ENCODE peak calls at places on chromosomes 3 and 15, in six cellular contexts. V is CD8-positive, alpha-beta memory T cell; T is T-helper 2 cell; S is heart right ventricle; E is stromal cell of bone marrow; F is LoVo. D is an unnamed sample.

GRCh38 chr15:96699871-96700401 is 369.4 kb downstream of the NR2F2 start:
- DNase-seq in T (no peak), V (no peak), F (no peak), S (no peak), E (no peak), D (no peak)

GRCh38 chr3:138578961-138579574 is 15.0 kb downstream of the CEP70 start:
- DNase-seq in E (no peak), V (no peak), F (no peak), T (peak), S (no peak), D (no peak)

GRCh38 chr3:174441588-174442316 is 417.4 kb upstream of the NAALADL2 start:
- DNase-seq in F (no peak), T (no peak), E (peak), V (no peak), S (no peak), D (peak)

GRCh38 chr3:38129058-38129457 is 7.9 kb downstream of the ACAA1 start:
- DNase-seq in V (no peak), T (no peak), F (no peak), S (no peak), E (no peak), D (no peak)

GRCh38 chr3:108271626-108272025 is 24.7 kb upstream of the HHLA2 start:
- DNase-seq in V (no peak), S (no peak), T (no peak), E (no peak), F (no peak), D (no peak)

GRCh38 chr3:194121881-194122280 is 14.1 kb upstream of the HES1 start:
- DNase-seq in V (no peak), T (no peak), F (peak), E (no peak), S (no peak), D (no peak)

GRCh38 chr15:89416339-89417183 is 79.8 kb downstream of the RHCG start:
- DNase-seq in S (peak), F (peak), T (peak), V (peak), E (peak), D (no peak)

GRCh38 chr15:34795267-34796081 is at the start of gene ACTC1:
- DNase-seq in V (no peak), F (peak), T (no peak), E (peak), S (peak), D (no peak)

GRCh38 chr15:60155661-60156060 is 151.6 kb downstream of the FOXB1 start:
- DNase-seq in S (no peak), E (no peak), V (no peak), F (no peak), T (peak), D (no peak)

GRCh38 chr3:23821858-23822257 is 16.1 kb downstream of the UBE2E1 start:
- DNase-seq in E (no peak), T (no peak), V (no peak), F (no peak), S (no peak), D (no peak)

GRCh38 chr15:86650084-86650483 is 570.4 kb downstream of the AGBL1 start:
- DNase-seq in E (peak), T (peak), F (peak), V (no peak), S (no peak), D (no peak)

GRCh38 chr15:26038693-26039092 is 175.6 kb upstream of the ATP10A start:
- DNase-seq in S (no peak), V (no peak), F (no peak), E (no peak), T (no peak), D (no peak)

GRCh38 chr15:56428821-56429458 is 36.0 kb downstream of the MNS1 start:
- DNase-seq in T (peak), S (no peak), V (no peak), F (peak), E (peak), D (no peak)

D was measured in AG09319.